ENCODE peak calls at places on chromosomes 13 and 19, in ten cellular contexts. D, I, B, C, Y, X, R, J, E and P are unnamed samples.
A peak's percentile ranks its signal among the peaks of the same experiment; 100 is the strongest.

GRCh38 chr13:92716749-92717148 is 509.9 kb upstream of the GPC6 start:
- DNase-seq in Y (no peak), B (no peak), C (no peak), I (no peak), J (no peak), X (no peak), D (no peak), E (no peak), R (peak; percentile 30), P (no peak)

GRCh38 chr13:44120814-44121505 is 241.3 kb downstream of the LACC1 start:
- DNase-seq in I (no peak), R (no peak), X (peak; percentile 15), B (no peak), J (no peak), D (no peak), E (no peak), C (no peak), Y (no peak), P (no peak)

GRCh38 chr13:79674765-79675515 is 194.0 kb downstream of the NDFIP2 start:
- DNase-seq in D (no peak), R (no peak), Y (no peak), B (no peak), I (peak; percentile 74), C (no peak), X (no peak), E (no peak), J (no peak), P (no peak)

GRCh38 chr19:33273881-33274662 is 28.3 kb downstream of the CEBPA start:
- DNase-seq in R (no peak), Y (no peak), E (no peak), B (no peak), J (no peak), C (peak; percentile 31), D (peak; percentile 40), X (no peak), I (peak; percentile 63), P (no peak)

GRCh38 chr13:40813662-40814454 is 24.4 kb downstream of the SLC25A15 start:
- DNase-seq in X (no peak), R (peak; percentile 78), C (no peak), E (peak; percentile 73), D (no peak), J (peak; percentile 30), I (peak; percentile 18), Y (no peak), B (no peak), P (no peak)

GRCh38 chr13:86585826-86586225 is 786.6 kb upstream of the SLITRK6 start:
- DNase-seq in Y (no peak), C (no peak), E (no peak), X (no peak), D (no peak), J (peak; percentile 45), I (no peak), B (no peak), R (no peak), P (no peak)

GRCh38 chr13:34107814-34108213 is 289.9 kb downstream of the RFC3 start:
- DNase-seq in R (no peak), J (no peak), I (no peak), Y (no peak), B (no peak), X (no peak), E (no peak), C (no peak), D (no peak), P (no peak)

GRCh38 chr19:10826846-10827245 is 9.2 kb downstream of the TMED1 start:
- DNase-seq in J (no peak), Y (no peak), E (no peak), R (no peak), I (no peak), D (no peak), B (no peak), X (no peak), C (no peak), P (no peak)

GRCh38 chr13:95644611-95645052 is at the start of gene DZIP1:
- DNase-seq in B (no peak), J (peak; percentile 79), C (no peak), Y (peak; percentile 27), I (peak; percentile 96), E (no peak), R (peak; percentile 97), X (no peak), D (peak; percentile 35), P (peak; percentile 66)

GRCh38 chr19:54415208-54415900 is at the start of gene TTYH1:
- DNase-seq in I (no peak), Y (no peak), D (peak; percentile 44), C (peak; percentile 33), X (no peak), J (no peak), E (no peak), B (peak; percentile 20), R (peak; percentile 66), P (no peak)

GRCh38 chr13:111210488-111210887 is 95.4 kb downstream of the ARHGEF7 start:
- DNase-seq in R (no peak), E (no peak), B (no peak), C (no peak), D (no peak), I (no peak), X (no peak), J (no peak), Y (no peak), P (no peak)

GRCh38 chr13:33003458-33004019 is 12.7 kb upstream of the KL start:
- DNase-seq in X (no peak), C (no peak), Y (no peak), I (no peak), R (no peak), J (no peak), B (no peak), D (no peak), E (no peak), P (no peak)

GRCh38 chr19:6500837-6501739 is 1.0 kb downstream of the TUBB4A start:
- DNase-seq in I (no peak), B (no peak), D (no peak), C (no peak), X (no peak), J (no peak), R (peak; percentile 26), E (no peak), Y (no peak), P (no peak)

GRCh38 chr13:101838305-101838835 is 385.9 kb downstream of the ITGBL1 start:
- DNase-seq in X (no peak), R (no peak), Y (no peak), I (no peak), D (no peak), C (no peak), E (no peak), J (no peak), B (no peak), P (no peak)

GRCh38 chr19:23392706-23393105 is 2.6 kb downstream of the ZNF91 start:
- DNase-seq in X (no peak), I (no peak), Y (no peak), D (no peak), C (no peak), E (no peak), J (no peak), B (no peak), R (peak; percentile 46), P (no peak)

GRCh38 chr13:48265217-48265815 is 32.3 kb downstream of the ITM2B start:
- DNase-seq in Y (no peak), B (no peak), E (peak; percentile 63), X (no peak), I (no peak), C (no peak), D (peak; percentile 10), R (no peak), J (no peak), P (no peak)

GRCh38 chr13:101309014-101309619 is 107.2 kb downstream of the NALCN start:
- DNase-seq in J (no peak), D (no peak), E (no peak), R (no peak), C (no peak), X (no peak), Y (no peak), B (no peak), I (no peak), P (no peak)

GRCh38 chr19:52270266-52270885 is 989 bp downstream of the ZNF766 start:
- DNase-seq in R (peak; percentile 35), X (peak; percentile 53), D (no peak), E (no peak), B (no peak), C (no peak), Y (no peak), J (no peak), I (peak; percentile 26), P (no peak)

GRCh38 chr13:50731400-50731799 is 112.1 kb downstream of the DLEU7 start:
- DNase-seq in J (no peak), D (no peak), E (no peak), C (no peak), Y (no peak), R (no peak), I (no peak), B (no peak), X (no peak), P (no peak)

GRCh38 chr13:76329004-76329403 is 557.2 kb downstream of the KCTD12 start:
- DNase-seq in E (no peak), R (no peak), B (no peak), C (no peak), X (no peak), I (no peak), J (no peak), D (no peak), Y (no peak), P (no peak)

GRCh38 chr13:108734676-108735075 is 105.3 kb downstream of the MYO16 start:
- DNase-seq in I (no peak), R (peak; percentile 73), J (no peak), B (no peak), E (no peak), X (no peak), Y (no peak), C (no peak), D (no peak), P (no peak)

GRCh38 chr19:38411041-38411712 is 8.3 kb downstream of the FAM98C start:
- DNase-seq in D (no peak), J (no peak), R (no peak), Y (no peak), I (no peak), C (no peak), B (no peak), E (no peak), X (no peak), P (no peak)

GRCh38 chr13:38180100-38180499 is 169.6 kb upstream of the UFM1 start:
- DNase-seq in I (no peak), J (no peak), D (no peak), X (no peak), B (no peak), C (no peak), E (no peak), Y (no peak), R (no peak), P (no peak)

GRCh38 chr19:18611327-18612050 is 1.2 kb upstream of the TMEM59L start:
- DNase-seq in D (no peak), X (no peak), B (no peak), E (no peak), Y (no peak), R (peak; percentile 76), J (no peak), C (no peak), I (no peak), P (no peak)

GRCh38 chr13:26551255-26551654 is 6.2 kb upstream of the WASF3 start:
- DNase-seq in I (no peak), Y (no peak), B (no peak), E (no peak), C (no peak), X (no peak), J (no peak), D (no peak), R (no peak), P (no peak)

GRCh38 chr13:24181991-24182702 is 21.6 kb downstream of the SPATA13 start:
- DNase-seq in D (no peak), Y (no peak), R (no peak), E (peak; percentile 7), X (no peak), I (no peak), J (peak; percentile 47), C (no peak), B (no peak), P (no peak)

GRCh38 chr13:79481685-79482052 is 714 bp downstream of the NDFIP2 start:
- DNase-seq in C (peak; percentile 49), Y (no peak), I (no peak), R (no peak), E (peak; percentile 16), X (peak; percentile 91), B (peak; percentile 34), J (peak; percentile 30), D (peak; percentile 78), P (no peak)

GRCh38 chr13:40153516-40153915 is 498.1 kb downstream of the COG6 start:
- DNase-seq in R (no peak), E (no peak), I (no peak), C (no peak), B (no peak), D (no peak), Y (no peak), J (peak; percentile 58), X (no peak), P (no peak)